ENCODE peak calls at places on chromosome X, in ten cellular contexts. A, H, O, Z, B, F, J, M, Y and G are unnamed samples.

GRCh38 chrX:12319012-12319519 is 180.8 kb downstream of the FRMPD4 start:
- DNase-seq in F (no peak), H (no peak), J (no peak), M (no peak), A (no peak), B (no peak), Y (no peak), O (no peak), Z (peak; percentile 32), G (no peak)

GRCh38 chrX:5051831-5052491 is 1176.7 kb downstream of the NLGN4X start:
- DNase-seq in H (no peak), O (peak; percentile 37), F (no peak), M (peak; percentile 85), Y (peak; percentile 89), J (no peak), A (no peak), B (no peak), Z (peak; percentile 95), G (no peak)

GRCh38 chrX:50941638-50942037 is 31.1 kb downstream of the BMP15 start:
- DNase-seq in B (no peak), O (no peak), J (no peak), A (no peak), H (no peak), Z (peak; percentile 3), M (no peak), F (no peak), Y (no peak), G (no peak)

GRCh38 chrX:39162322-39162721 is 361.1 kb downstream of the MID1IP1 start:
- DNase-seq in J (peak; percentile 43), F (no peak), Y (no peak), M (no peak), A (peak; percentile 21), O (no peak), H (no peak), B (no peak), Z (no peak), G (no peak)

GRCh38 chrX:56857042-56857441 is 128.0 kb downstream of the NBDY start:
- DNase-seq in Y (no peak), H (no peak), B (no peak), M (no peak), A (no peak), O (no peak), Z (no peak), J (no peak), F (no peak), G (no peak)

GRCh38 chrX:16578218-16578617 is 71.7 kb upstream of the S100G start:
- DNase-seq in B (no peak), J (no peak), O (no peak), F (no peak), Z (peak; percentile 43), A (no peak), Y (peak; percentile 42), M (no peak), H (no peak), G (no peak)

GRCh38 chrX:121106484-121107235 is 59.2 kb downstream of the GLUD2 start:
- DNase-seq in O (no peak), J (no peak), M (no peak), Y (no peak), B (no peak), A (no peak), F (no peak), Z (no peak), H (no peak), G (no peak)

GRCh38 chrX:139903229-139903628 is 29.6 kb downstream of the ATP11C start:
- DNase-seq in A (no peak), O (no peak), Z (no peak), B (no peak), F (no peak), H (no peak), Y (no peak), J (no peak), M (no peak), G (no peak)

GRCh38 chrX:106898462-106898861 is 4.7 kb downstream of the RIPPLY1 start:
- DNase-seq in M (no peak), Z (peak; percentile 79), J (no peak), A (peak; percentile 32), F (no peak), H (no peak), B (no peak), Y (peak; percentile 67), O (no peak), G (no peak)

GRCh38 chrX:107565916-107566602 is 62.3 kb upstream of the PRPS1 start:
- DNase-seq in B (no peak), Y (peak; percentile 79), F (no peak), A (no peak), H (no peak), M (no peak), J (no peak), O (no peak), Z (peak; percentile 46), G (no peak)

GRCh38 chrX:148588649-148589310 is 88.4 kb downstream of the AFF2 start:
- DNase-seq in O (no peak), B (no peak), Y (no peak), Z (no peak), M (no peak), A (no peak), H (no peak), F (no peak), J (no peak), G (no peak)

GRCh38 chrX:16711219-16712115 is 1.0 kb downstream of the CTPS2 start:
- DNase-seq in A (no peak), F (no peak), B (no peak), H (no peak), M (no peak), O (no peak), Z (peak; percentile 18), J (no peak), Y (no peak), G (no peak)

GRCh38 chrX:36642052-36642451 is 366.1 kb upstream of the FAM47C start:
- DNase-seq in Z (no peak), A (no peak), B (no peak), H (no peak), O (no peak), J (no peak), M (no peak), F (no peak), Y (no peak), G (no peak)

GRCh38 chrX:13373807-13374187 is 53.9 kb upstream of the ATXN3L start:
- DNase-seq in O (no peak), Y (peak; percentile 58), A (no peak), Z (no peak), J (no peak), B (no peak), H (no peak), F (no peak), M (no peak), G (no peak)

GRCh38 chrX:46279214-46279924 is 265.9 kb downstream of the ZNF674 start:
- DNase-seq in H (no peak), F (no peak), M (no peak), A (no peak), O (no peak), J (no peak), Y (no peak), B (no peak), Z (no peak), G (no peak)

GRCh38 chrX:153731117-153731844 is 6.6 kb downstream of the ABCD1 start:
- DNase-seq in Z (peak; percentile 34), A (no peak), B (no peak), M (no peak), Y (no peak), J (no peak), H (no peak), O (no peak), F (no peak), G (no peak)

GRCh38 chrX:153732406-153732805 is 7.8 kb downstream of the ABCD1 start:
- DNase-seq in Y (no peak), O (no peak), H (no peak), M (no peak), J (no peak), Z (peak; percentile 86), F (no peak), A (no peak), B (no peak), G (no peak)

GRCh38 chrX:153733651-153734240 is 9.1 kb downstream of the ABCD1 start:
- DNase-seq in M (no peak), B (no peak), Z (no peak), O (no peak), A (no peak), F (no peak), J (no peak), Y (no peak), H (no peak), G (no peak)

GRCh38 chrX:153728951-153729631 is 4.4 kb downstream of the ABCD1 start:
- DNase-seq in F (no peak), A (no peak), Y (no peak), B (no peak), Z (no peak), J (no peak), H (no peak), M (no peak), O (no peak), G (no peak)

GRCh38 chrX:153731845-153732215 is 7.2 kb downstream of the ABCD1 start:
- DNase-seq in B (no peak), J (no peak), Y (no peak), A (no peak), Z (no peak), M (no peak), H (no peak), F (no peak), O (no peak), G (no peak)
- H3K27ac ChIP-seq in B (peak overlapping the region; percentile 60), J (no peak overlapping the region), Y (no peak overlapping the region), A (no peak overlapping the region), Z (peak overlapping the region; percentile 94), M (no peak overlapping the region), H (no peak overlapping the region), F (no peak overlapping the region), O (no peak overlapping the region), G (no peak overlapping the region)

DNA sequence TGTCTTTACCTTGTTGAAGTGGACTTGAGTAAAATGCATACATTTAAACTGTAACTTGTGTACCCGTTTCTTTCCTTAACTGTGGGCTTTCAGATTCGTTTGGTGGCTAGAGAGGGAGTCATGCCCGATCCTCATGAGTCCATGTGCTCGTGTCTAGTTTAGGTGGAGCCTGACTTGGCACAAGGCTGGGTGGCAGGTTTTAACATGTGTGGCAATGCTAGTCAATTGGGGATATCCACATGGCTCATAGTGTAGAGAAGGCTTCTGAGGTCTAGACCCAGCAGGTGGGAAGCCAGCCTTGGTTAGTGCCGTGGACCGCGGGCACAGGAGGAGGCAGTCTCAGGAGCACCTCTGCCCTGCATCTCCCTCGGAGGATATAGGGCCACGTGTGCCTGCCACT is 48.5 kb upstream of the CLCN4 start:
- DNase-seq in Z (no peak), H (no peak), A (no peak), Y (no peak), F (no peak), J (no peak), B (no peak), M (no peak), O (no peak), G (no peak)
- H3K27ac ChIP-seq in Z (no peak overlapping the region), H (no peak overlapping the region), A (no peak overlapping the region), Y (no peak overlapping the region), F (no peak overlapping the region), J (peak overlapping the region; percentile 41), B (peak overlapping the region; percentile 25), M (peak overlapping the region; percentile 2), O (no peak overlapping the region), G (no peak overlapping the region)

GRCh38 chrX:52934704-52935468 is 23.4 kb downstream of the FAM156A start:
- DNase-seq in M (peak; percentile 94), Z (peak; percentile 92), J (peak; percentile 90), Y (peak; percentile 94), F (peak; percentile 75), O (peak; percentile 54), A (peak; percentile 96), B (peak; percentile 89), H (peak; percentile 78), G (no peak)
- H3K27ac ChIP-seq in M (peak overlapping the region; percentile 90), Z (peak overlapping the region; percentile 92), J (peak overlapping the region; percentile 86), Y (peak overlapping the region; percentile 99), F (peak overlapping the region; percentile 99), O (peak overlapping the region; percentile 94), A (peak overlapping the region; percentile 86), B (peak overlapping the region; percentile 93), H (peak overlapping the region; percentile 94), G (peak overlapping the region; percentile 86)

GRCh38 chrX:112841820-112842157 is 1.2 kb upstream of the AMOT start:
- DNase-seq in M (no peak), F (no peak), Y (no peak), A (no peak), J (no peak), Z (no peak), O (no peak), B (no peak), H (no peak), G (no peak)
- H3K27ac ChIP-seq in M (peak overlapping the region; percentile 67), F (no peak overlapping the region), Y (no peak overlapping the region), A (no peak overlapping the region), J (no peak overlapping the region), Z (no peak overlapping the region), O (peak overlapping the region; percentile 60), B (peak overlapping the region; percentile 84), H (no peak overlapping the region), G (no peak overlapping the region)